ENCODE peak calls at places on chromosome 10, in six cellular contexts. W, M, L, H, Z and C are unnamed samples.

GRCh38 chr10:103062854-103063642 is 130.0 kb downstream of the NT5C2 start:
- DNase-seq in W (no peak), M (no peak), L (no peak), H (no peak), Z (no peak), C (no peak)

GRCh38 chr10:126948355-126949160 is 43.3 kb downstream of the DOCK1 start:
- DNase-seq in W (no peak), M (no peak), L (no peak), H (no peak), Z (no peak), C (no peak)

GRCh38 chr10:68133553-68133952 is 24.3 kb downstream of the MYPN start:
- DNase-seq in W (no peak), M (no peak), L (no peak), H (no peak), Z (no peak), C (no peak)

GRCh38 chr10:9227679-9228365 is 1173.3 kb downstream of the GATA3 start:
- DNase-seq in W (no peak), M (no peak), L (no peak), H (no peak), Z (no peak), C (peak; percentile 6)

GRCh38 chr10:72285972-72286521 is 12.3 kb downstream of the DDIT4 start:
- DNase-seq in W (no peak), M (no peak), L (no peak), H (no peak), Z (no peak), C (no peak)

GRCh38 chr10:96298362-96298761 is 5.9 kb upstream of the DNTT start:
- DNase-seq in W (no peak), M (no peak), L (no peak), H (no peak), Z (no peak), C (no peak)

GRCh38 chr10:8726087-8726486 is 671.6 kb downstream of the GATA3 start:
- DNase-seq in W (no peak), M (no peak), L (peak; percentile 31), H (no peak), Z (no peak), C (no peak)

GRCh38 chr10:83582407-83583095 is 556.8 kb upstream of the GHITM start:
- DNase-seq in W (no peak), M (no peak), L (no peak), H (no peak), Z (no peak), C (no peak)

GRCh38 chr10:13272164-13272571 is 27.7 kb downstream of the PHYH start:
- DNase-seq in W (peak; percentile 29), M (no peak), L (no peak), H (peak; percentile 76), Z (peak; percentile 39), C (no peak)

DNA sequence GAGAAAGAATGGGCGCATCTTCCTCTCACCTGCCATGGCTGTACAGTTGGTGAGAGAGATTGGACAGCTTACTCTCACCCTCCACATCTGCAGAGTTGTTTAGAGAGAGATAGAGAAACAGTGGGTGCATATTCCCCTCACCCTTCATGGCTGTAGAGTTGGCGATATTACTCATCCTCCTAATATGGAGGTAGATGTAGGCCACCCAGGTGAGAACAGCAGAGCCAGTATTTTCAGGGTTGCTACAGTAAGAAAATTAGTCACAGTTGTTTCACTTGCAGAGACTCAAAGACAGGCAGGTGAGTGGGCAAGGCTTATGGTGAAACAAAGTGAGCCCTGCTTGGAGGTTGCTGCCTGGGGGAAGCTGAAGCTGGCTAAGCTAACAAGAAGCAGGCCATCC is 65.0 kb upstream of the PFKP start:
- DNase-seq in W (no peak), M (no peak), L (no peak), H (no peak), Z (no peak), C (no peak)
- H2AFZ ChIP-seq in W (no peak overlapping the region), M (no peak overlapping the region), L (no peak overlapping the region), H (no peak overlapping the region), Z (no peak overlapping the region), C (no peak overlapping the region)

GRCh38 chr10:52351911-52352310 is 37.8 kb downstream of the DKK1 start:
- DNase-seq in W (no peak), M (no peak), L (no peak), H (no peak), Z (no peak), C (peak; percentile 64)

GRCh38 chr10:52343439-52343838 is 29.4 kb downstream of the DKK1 start:
- DNase-seq in W (no peak), M (no peak), L (no peak), H (no peak), Z (no peak), C (no peak)

GRCh38 chr10:52346394-52347326 is 32.6 kb downstream of the DKK1 start:
- DNase-seq in W (no peak), M (no peak), L (no peak), H (no peak), Z (no peak), C (no peak)

GRCh38 chr10:52347327-52347667 is 33.2 kb downstream of the DKK1 start:
- DNase-seq in W (no peak), M (no peak), L (no peak), H (no peak), Z (no peak), C (no peak)

DNA sequence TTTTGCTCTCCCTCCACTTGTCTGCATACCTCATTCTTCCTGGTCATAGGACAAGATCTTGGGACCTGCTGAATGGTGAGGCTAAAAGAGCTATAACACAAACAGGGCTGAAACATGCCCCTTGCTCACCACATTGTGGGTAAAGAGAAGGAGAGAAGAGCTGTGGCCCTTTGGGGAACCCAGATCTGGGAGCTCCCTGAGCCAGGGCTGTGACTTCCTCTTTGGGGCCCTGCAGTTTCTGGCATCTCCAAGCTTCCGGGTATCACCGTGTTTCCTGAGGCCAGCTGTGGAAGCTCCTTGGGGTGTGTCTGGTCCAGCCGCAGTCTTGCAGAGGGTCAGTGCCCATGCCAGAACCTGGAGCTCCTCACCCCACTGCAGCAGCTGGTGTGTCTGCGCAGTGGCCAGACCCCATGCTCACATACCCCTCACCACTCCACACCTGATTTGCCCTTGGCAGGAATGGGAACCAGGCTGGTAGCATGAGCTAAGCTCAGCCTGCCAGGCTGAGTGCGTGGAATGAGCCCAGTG is 34.0 kb downstream of the DKK1 start:
- DNase-seq in W (no peak), M (no peak), L (no peak), H (no peak), Z (no peak), C (no peak)
- H2AFZ ChIP-seq in W (no peak overlapping the region), M (no peak overlapping the region), L (no peak overlapping the region), H (no peak overlapping the region), Z (no peak overlapping the region), C (no peak overlapping the region)

GRCh38 chr10:45151467-45152214 is 150.9 kb downstream of the ZNF22 start:
- DNase-seq in W (no peak), M (no peak), L (no peak), H (no peak), Z (no peak), C (no peak)

GRCh38 chr10:45154481-45154880 is 153.8 kb downstream of the ZNF22 start:
- DNase-seq in W (no peak), M (no peak), L (no peak), H (no peak), Z (no peak), C (peak; percentile 46)

GRCh38 chr10:45152726-45153125 is 152.0 kb downstream of the ZNF22 start:
- DNase-seq in W (no peak), M (no peak), L (no peak), H (no peak), Z (no peak), C (peak; percentile 79)

GRCh38 chr10:45160266-45160665 is 155.1 kb downstream of the OR13A1 start:
- DNase-seq in W (no peak), M (peak; percentile 33), L (no peak), H (no peak), Z (no peak), C (peak; percentile 96)

GRCh38 chr10:45155784-45156183 is 155.1 kb downstream of the ZNF22 start:
- DNase-seq in W (peak; percentile 15), M (no peak), L (no peak), H (no peak), Z (peak; percentile 44), C (no peak)
- H2AFZ ChIP-seq in W (no peak overlapping the region), M (no peak overlapping the region), L (no peak overlapping the region), H (no peak overlapping the region), Z (no peak overlapping the region), C (peak overlapping the region; percentile 46)

GRCh38 chr10:85379338-85379737 is 987.3 kb downstream of the GRID1 start:
- DNase-seq in W (no peak), M (no peak), L (no peak), H (no peak), Z (no peak), C (no peak)
- H2AFZ ChIP-seq in W (no peak overlapping the region), M (no peak overlapping the region), L (no peak overlapping the region), H (no peak overlapping the region), Z (no peak overlapping the region), C (no peak overlapping the region)

GRCh38 chr10:33722067-33722466 is 387.6 kb upstream of the NRP1 start:
- DNase-seq in W (no peak), M (no peak), L (no peak), H (no peak), Z (no peak), C (no peak)
- H2AFZ ChIP-seq in W (peak overlapping the region; percentile 56), M (no peak overlapping the region), L (peak overlapping the region; percentile 35), H (no peak overlapping the region), Z (no peak overlapping the region), C (no peak overlapping the region)

DNA sequence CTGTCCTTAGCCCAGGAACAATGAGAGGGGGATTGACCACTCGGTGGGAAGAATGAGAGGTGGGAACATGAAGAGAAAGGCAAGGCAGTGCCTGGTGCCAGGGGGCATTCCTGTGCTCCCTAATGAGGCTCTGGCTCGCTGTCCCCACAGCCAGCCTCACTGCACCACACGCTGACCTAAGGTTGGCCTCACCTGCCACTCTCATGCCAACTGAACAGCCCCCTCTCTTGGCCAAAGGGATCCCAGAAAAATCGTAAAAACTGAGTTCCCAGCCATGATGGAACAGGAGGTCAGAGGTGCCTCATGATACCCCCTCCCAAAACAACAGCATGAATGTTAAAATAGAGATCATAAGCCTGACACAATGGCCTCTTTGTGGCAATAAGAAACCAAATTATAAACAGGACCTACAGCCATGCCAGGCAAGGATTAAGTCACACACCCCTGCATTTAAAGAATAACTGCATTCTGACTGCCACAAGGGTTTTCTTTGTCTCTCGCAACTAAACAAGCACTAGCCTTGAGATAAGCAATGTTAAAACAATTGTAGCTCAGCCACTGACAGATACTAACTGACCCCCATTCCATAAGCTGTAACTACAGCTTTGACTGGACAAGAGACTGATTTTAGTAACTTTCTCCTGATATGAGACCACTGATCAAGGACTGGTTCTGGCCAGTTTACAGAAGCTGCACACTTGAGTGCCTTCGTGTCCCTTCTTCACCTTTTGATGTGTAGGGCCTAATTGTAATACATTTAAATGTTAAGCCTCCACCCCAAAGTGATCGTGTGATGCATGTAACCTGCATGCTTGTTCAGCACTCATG is 149.2 kb downstream of the SH2D4B start:
- DNase-seq in W (no peak), M (no peak), L (no peak), H (no peak), Z (no peak), C (no peak)
- H2AFZ ChIP-seq in W (no peak overlapping the region), M (no peak overlapping the region), L (no peak overlapping the region), H (no peak overlapping the region), Z (no peak overlapping the region), C (no peak overlapping the region)

DNA sequence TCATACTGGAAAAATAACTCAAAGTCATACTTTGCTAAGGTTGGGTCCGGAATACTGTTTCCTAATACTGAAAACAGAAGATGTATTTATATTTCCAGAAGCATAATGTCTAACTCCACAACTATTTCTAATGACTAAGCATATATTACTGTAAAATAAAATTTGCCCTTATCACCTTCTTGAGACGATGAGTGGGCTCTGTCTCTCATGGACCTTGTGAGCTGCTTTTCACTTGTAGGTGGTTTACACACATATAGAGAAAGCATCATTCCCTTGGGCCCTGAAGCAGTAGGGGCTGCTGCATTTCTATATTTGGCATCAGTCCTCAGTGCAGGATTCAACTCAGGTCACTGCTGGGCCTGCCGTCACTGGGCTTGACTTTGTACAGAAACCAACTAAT is 10.7 kb upstream of the FAM13C start:
- DNase-seq in W (no peak), M (peak; percentile 28), L (no peak), H (no peak), Z (no peak), C (no peak)
- H2AFZ ChIP-seq in W (peak overlapping the region; percentile 16), M (no peak overlapping the region), L (no peak overlapping the region), H (no peak overlapping the region), Z (no peak overlapping the region), C (no peak overlapping the region)